ENCODE peak calls at places on chromosomes 3 and 15, in five cellular contexts. R is GM12864; J is CD8-positive, alpha-beta T cell; N is D721Med; G is mucosa of descending colon. P is an unnamed sample.

GRCh38 chr3:45772341-45773035 is 23.8 kb downstream of the SLC6A20 start:
- DNase-seq in N (no peak), J (no peak), R (no peak), G (no peak), P (no peak)

GRCh38 chr3:180072786-180073185 is 36.0 kb upstream of the PEX5L start:
- DNase-seq in R (no peak), N (no peak), J (no peak), G (no peak), P (no peak)

GRCh38 chr3:156107504-156107903 is 12.9 kb upstream of the KCNAB1 start:
- DNase-seq in R (no peak), N (no peak), G (no peak), J (no peak), P (no peak)

GRCh38 chr3:154971341-154971740 is 108.8 kb upstream of the MME start:
- DNase-seq in N (no peak), R (no peak), G (no peak), J (no peak), P (no peak)

GRCh38 chr3:38005076-38006020 is 14.8 kb downstream of the VILL start:
- DNase-seq in J (no peak), N (no peak), R (no peak), G (peak; percentile 77), P (no peak)

GRCh38 chr3:27596334-27596841 is 112.2 kb upstream of the SLC4A7 start:
- DNase-seq in G (peak; percentile 10), R (no peak), N (no peak), J (no peak), P (peak; percentile 20)

GRCh38 chr3:114274929-114275328 is 18.9 kb upstream of the TIGIT start:
- DNase-seq in N (no peak), G (no peak), J (no peak), R (no peak), P (no peak)

GRCh38 chr3:50574280-50574831 is 5.0 kb downstream of the HEMK1 start:
- DNase-seq in N (no peak), G (no peak), R (no peak), J (no peak), P (no peak)

GRCh38 chr15:40510201-40510600 is 39.4 kb downstream of the CHST14 start:
- DNase-seq in N (no peak), G (no peak), J (no peak), R (no peak), P (no peak)

GRCh38 chr15:39270976-39271375 is 309.9 kb upstream of the THBS1 start:
- DNase-seq in G (no peak), N (no peak), R (no peak), J (no peak), P (no peak)

GRCh38 chr3:61628636-61629035 is 67.3 kb downstream of the PTPRG start:
- DNase-seq in R (no peak), N (no peak), G (no peak), J (no peak), P (no peak)

GRCh38 chr3:23664459-23664858 is 141.3 kb upstream of the UBE2E1 start:
- DNase-seq in R (no peak), G (no peak), J (no peak), N (no peak), P (no peak)

GRCh38 chr15:77395013-77395774 is 24.7 kb downstream of the PEAK1 start:
- DNase-seq in J (no peak), G (no peak), R (no peak), N (no peak), P (no peak)

GRCh38 chr15:88651971-88652370 is 13.2 kb downstream of the ISG20 start:
- DNase-seq in N (no peak), G (peak; percentile 1), R (no peak), J (peak; percentile 10), P (no peak)

GRCh38 chr3:83002869-83003445 is 1241.5 kb upstream of the GBE1 start:
- DNase-seq in J (no peak), G (no peak), N (no peak), R (no peak), P (no peak)

GRCh38 chr3:149658444-149659172 is 783 bp upstream of the WWTR1 start:
- DNase-seq in J (peak; percentile 12), G (peak; percentile 59), R (no peak), N (no peak), P (peak; percentile 86)

GRCh38 chr3:193951859-193952258 is 184.1 kb upstream of the HES1 start:
- DNase-seq in J (no peak), G (no peak), R (no peak), N (no peak), P (no peak)

GRCh38 chr15:51736069-51736468 is 1.4 kb downstream of the LYSMD2 start:
- DNase-seq in J (no peak), N (no peak), R (no peak), G (no peak), P (no peak)

GRCh38 chr3:177833392-177833791 is 636.1 kb upstream of the TBL1XR1 start:
- DNase-seq in R (no peak), J (no peak), G (no peak), N (no peak), P (no peak)

GRCh38 chr15:82556315-82557035 is 16.2 kb upstream of the RPS17 start:
- DNase-seq in G (no peak), N (no peak), R (no peak), J (no peak), P (no peak)

GRCh38 chr15:83850846-83851245 is 196.9 kb downstream of the ADAMTSL3 start:
- DNase-seq in N (no peak), J (no peak), R (no peak), G (no peak), P (no peak)

GRCh38 chr3:184549793-184550585 is 11.6 kb upstream of the EPHB3 start:
- DNase-seq in G (no peak), J (no peak), N (no peak), R (no peak), P (no peak)

GRCh38 chr15:89732451-89733172 is 18.4 kb downstream of the MESP1 start:
- DNase-seq in N (no peak), R (no peak), G (no peak), J (no peak), P (no peak)

GRCh38 chr15:78067328-78068241 is 9.9 kb downstream of the TBC1D2B start:
- DNase-seq in G (no peak), R (no peak), N (no peak), J (no peak), P (no peak)

GRCh38 chr3:170745211-170745718 is 124.7 kb downstream of the RPL22L1 start:
- DNase-seq in R (no peak), N (no peak), G (no peak), J (no peak), P (no peak)

GRCh38 chr3:176934698-176935097 is 262.6 kb downstream of the TBL1XR1 start:
- DNase-seq in J (no peak), G (no peak), N (no peak), R (no peak), P (no peak)

GRCh38 chr3:184002469-184002868 is 15.2 kb downstream of the ABCC5 start:
- DNase-seq in G (no peak), R (no peak), J (no peak), N (no peak), P (no peak)

GRCh38 chr3:15797600-15798303 is at the start of gene ANKRD28:
- DNase-seq in R (no peak), N (no peak), J (peak; percentile 15), G (peak; percentile 21), P (no peak)

DNA sequence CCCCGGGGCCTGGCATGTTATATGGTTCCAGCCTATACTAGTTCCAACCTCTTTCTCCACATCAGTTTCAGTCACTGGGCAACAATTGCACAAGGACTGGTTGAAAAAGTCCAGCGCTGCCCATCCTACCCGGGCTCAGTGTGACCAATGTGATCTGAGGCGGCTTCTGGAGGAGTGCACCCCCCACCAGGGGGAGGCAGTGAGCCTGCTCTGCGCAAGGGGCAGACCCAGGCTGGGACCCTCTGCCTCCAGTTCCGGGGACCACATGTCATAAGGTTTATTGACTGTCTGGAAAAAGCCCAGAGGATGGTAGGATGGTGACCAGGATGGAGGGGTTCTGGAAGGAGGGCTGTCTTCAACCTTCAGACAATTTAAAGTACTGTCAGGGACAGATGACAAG is 25.6 kb upstream of the NR2E3 start:
- DNase-seq in N (no peak), J (no peak), R (no peak), G (no peak), P (no peak)
- TF ChIP-seq CTCF in N (peak; percentile 45), J (peak; percentile 30), R (peak; percentile 66), G (no peak), P (peak; percentile 31)

DNA sequence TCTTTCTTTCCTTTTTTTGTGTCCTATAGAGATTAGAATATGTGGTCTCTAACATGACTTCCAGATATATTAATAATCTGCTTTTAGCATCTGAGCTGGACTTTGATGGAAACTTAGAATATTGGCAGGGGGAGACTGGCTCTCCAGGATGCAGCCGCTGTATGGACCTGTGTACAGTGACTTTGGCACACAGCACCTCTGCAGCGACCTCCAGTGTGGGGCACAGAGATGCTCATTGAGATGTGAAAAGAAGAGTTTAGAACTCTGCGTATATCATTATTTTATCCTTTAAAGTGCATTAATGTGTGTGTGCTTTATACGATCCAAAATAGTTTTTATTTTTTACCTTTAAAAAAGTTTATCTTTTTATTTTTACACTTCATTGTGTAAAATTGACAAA is 18.3 kb downstream of the CFAP161 start:
- DNase-seq in N (no peak), R (no peak), G (no peak), J (no peak), P (no peak)
- TF ChIP-seq CTCF in N (peak; percentile 23), R (no peak), G (no peak), J (no peak), P (no peak)

GRCh38 chr15:56739474-56739873 is 6.2 kb upstream of the ZNF280D start:
- DNase-seq in J (no peak), N (no peak), R (no peak), G (no peak), P (no peak)
- TF ChIP-seq CTCF in J (no peak), N (no peak), R (no peak), G (no peak), P (no peak)

GRCh38 chr3:195896361-195897080 is 11.8 kb downstream of the TNK2 start:
- DNase-seq in N (no peak), R (no peak), J (no peak), G (no peak), P (no peak)

GRCh38 chr3:195895900-195896360 is 12.4 kb downstream of the TNK2 start:
- DNase-seq in R (no peak), G (peak; percentile 61), N (no peak), J (peak; percentile 69), P (peak; percentile 81)

GRCh38 chr3:195899701-195900425 is 8.5 kb downstream of the TNK2 start:
- DNase-seq in R (no peak), J (no peak), G (no peak), N (no peak), P (no peak)

GRCh38 chr3:195897081-195897852 is 11.1 kb downstream of the TNK2 start:
- DNase-seq in J (no peak), R (no peak), G (no peak), N (no peak), P (no peak)

GRCh38 chr3:195897853-195898415 is 10.4 kb downstream of the TNK2 start:
- DNase-seq in R (no peak), G (no peak), N (no peak), J (no peak), P (no peak)
- TF ChIP-seq CTCF in R (no peak), G (no peak), N (peak; percentile 2), J (no peak), P (no peak)

GRCh38 chr3:64166584-64167155 is 58.6 kb downstream of the PRICKLE2 start:
- DNase-seq in N (no peak), G (no peak), R (no peak), J (no peak), P (no peak)
- TF ChIP-seq CTCF in N (peak; percentile 33), G (no peak), R (no peak), J (no peak), P (no peak)

GRCh38 chr3:11060500-11061251 is 68.1 kb downstream of the SLC6A1 start:
- DNase-seq in N (peak; percentile 47), R (no peak), G (peak; percentile 58), J (peak; percentile 23), P (peak; percentile 79)
- TF ChIP-seq CTCF in N (peak; percentile 66), R (peak; percentile 72), G (peak; percentile 69), J (peak; percentile 52), P (peak; percentile 74)